ENCODE peak calls at places on chromosomes 5 and 9, in eight cellular contexts. One of them, this sample, is unnamed. For H3K9me3, the result is how much of the 10 kb centered on the place peaks cover.

GRCh38 chr5:74685979-74686631 is 1.1 kb downstream of the HEXB start:
- DNase-seq in astrocyte: peak
- DNase-seq in endothelial cell of umbilical vein: peak
- DNase-seq in AG04450: no peak
- DNase-seq in esophagus squamous epithelium: no peak
- DNase-seq in pancreas: no peak
- DNase-seq in uterus: no peak
- DNase-seq in heart left ventricle: no peak
- DNase-seq in this sample: no peak

GRCh38 chr5:173391031-173391430 is 62.8 kb upstream of the STC2 start:
- DNase-seq in astrocyte: no peak
- DNase-seq in endothelial cell of umbilical vein: no peak
- DNase-seq in AG04450: no peak
- DNase-seq in esophagus squamous epithelium: no peak
- DNase-seq in pancreas: no peak
- DNase-seq in uterus: no peak
- DNase-seq in heart left ventricle: no peak
- DNase-seq in this sample: no peak

GRCh38 chr9:108801949-108802348 is 53.8 kb downstream of the ACTL7B start:
- DNase-seq in astrocyte: no peak
- DNase-seq in endothelial cell of umbilical vein: no peak
- DNase-seq in AG04450: no peak
- DNase-seq in esophagus squamous epithelium: no peak
- DNase-seq in pancreas: no peak
- DNase-seq in uterus: no peak
- DNase-seq in heart left ventricle: no peak
- DNase-seq in this sample: no peak

GRCh38 chr9:7216004-7216821 is 458.4 kb downstream of the KDM4C start:
- DNase-seq in astrocyte: peak
- DNase-seq in endothelial cell of umbilical vein: no peak
- DNase-seq in AG04450: no peak
- DNase-seq in esophagus squamous epithelium: no peak
- DNase-seq in pancreas: no peak
- DNase-seq in uterus: no peak
- DNase-seq in heart left ventricle: no peak
- DNase-seq in this sample: no peak

GRCh38 chr9:4828776-4829175 is 36.0 kb downstream of the RCL1 start:
- DNase-seq in astrocyte: peak
- DNase-seq in endothelial cell of umbilical vein: peak
- DNase-seq in AG04450: no peak
- DNase-seq in esophagus squamous epithelium: no peak
- DNase-seq in pancreas: peak
- DNase-seq in uterus: no peak
- DNase-seq in heart left ventricle: no peak
- DNase-seq in this sample: no peak

GRCh38 chr5:59169101-59169767 is 586.4 kb downstream of the RAB3C start:
- DNase-seq in astrocyte: no peak
- DNase-seq in endothelial cell of umbilical vein: no peak
- DNase-seq in AG04450: no peak
- DNase-seq in esophagus squamous epithelium: no peak
- DNase-seq in pancreas: no peak
- DNase-seq in uterus: no peak
- DNase-seq in heart left ventricle: no peak
- DNase-seq in this sample: no peak

GRCh38 chr9:22189471-22189870 is 180.4 kb upstream of the CDKN2B start:
- DNase-seq in astrocyte: no peak
- DNase-seq in endothelial cell of umbilical vein: no peak
- DNase-seq in AG04450: no peak
- DNase-seq in esophagus squamous epithelium: no peak
- DNase-seq in pancreas: no peak
- DNase-seq in uterus: no peak
- DNase-seq in heart left ventricle: no peak
- DNase-seq in this sample: no peak

GRCh38 chr5:38641003-38641402 is 84.6 kb upstream of the LIFR start:
- DNase-seq in astrocyte: peak
- DNase-seq in endothelial cell of umbilical vein: no peak
- DNase-seq in AG04450: no peak
- DNase-seq in esophagus squamous epithelium: no peak
- DNase-seq in pancreas: no peak
- DNase-seq in uterus: no peak
- DNase-seq in heart left ventricle: no peak
- DNase-seq in this sample: no peak

GRCh38 chr9:112629890-112630485 is 87.9 kb downstream of the INIP start:
- DNase-seq in astrocyte: no peak
- DNase-seq in endothelial cell of umbilical vein: no peak
- DNase-seq in AG04450: no peak
- DNase-seq in esophagus squamous epithelium: no peak
- DNase-seq in pancreas: no peak
- DNase-seq in uterus: no peak
- DNase-seq in heart left ventricle: no peak
- DNase-seq in this sample: no peak

GRCh38 chr9:117044241-117044640 is 357.1 kb downstream of the TRIM32 start:
- DNase-seq in astrocyte: no peak
- DNase-seq in endothelial cell of umbilical vein: no peak
- DNase-seq in AG04450: no peak
- DNase-seq in esophagus squamous epithelium: no peak
- DNase-seq in pancreas: no peak
- DNase-seq in uterus: no peak
- DNase-seq in heart left ventricle: no peak
- DNase-seq in this sample: no peak

GRCh38 chr5:58127486-58128220 is 332.2 kb downstream of the PLK2 start:
- DNase-seq in astrocyte: no peak
- DNase-seq in endothelial cell of umbilical vein: peak
- DNase-seq in AG04450: no peak
- DNase-seq in esophagus squamous epithelium: no peak
- DNase-seq in pancreas: peak
- DNase-seq in uterus: no peak
- DNase-seq in heart left ventricle: no peak
- DNase-seq in this sample: peak

DNA sequence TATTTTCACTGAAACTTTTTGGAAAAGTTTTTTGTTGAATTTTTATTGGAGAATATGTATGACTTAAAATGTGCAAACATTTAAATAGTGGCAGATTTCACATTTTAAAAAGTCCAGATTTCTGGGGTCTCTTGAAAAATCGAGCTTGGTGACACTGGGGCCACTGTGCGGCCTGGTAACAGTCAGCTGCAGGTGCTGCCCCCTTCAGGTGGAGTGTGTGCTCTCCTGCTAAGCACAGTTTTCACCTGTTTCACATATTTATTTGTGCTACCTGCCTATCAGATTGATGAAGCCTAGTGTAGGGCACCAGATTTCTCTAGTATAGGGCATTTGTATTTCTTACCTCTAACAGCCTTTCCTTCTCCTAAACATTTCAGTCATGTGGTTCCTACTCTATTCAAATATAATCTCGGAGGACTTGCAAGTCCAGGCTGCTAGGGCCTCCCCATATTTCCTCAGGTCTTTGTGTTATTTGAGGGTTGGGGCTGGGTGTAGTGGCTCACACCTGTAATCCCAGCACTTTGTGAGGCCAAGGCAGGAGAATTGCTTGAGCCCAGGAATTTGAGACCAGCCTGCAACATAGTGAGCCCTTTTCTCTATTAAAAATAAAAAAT is 95.8 kb upstream of the KLF9 start:
- DNase-seq in astrocyte: no peak
- DNase-seq in endothelial cell of umbilical vein: peak
- DNase-seq in AG04450: no peak
- DNase-seq in esophagus squamous epithelium: no peak
- DNase-seq in pancreas: peak
- DNase-seq in uterus: no peak
- DNase-seq in heart left ventricle: no peak
- DNase-seq in this sample: peak
- H3K9me3 ChIP-seq in astrocyte: under half
- H3K9me3 ChIP-seq in endothelial cell of umbilical vein: under half
- H3K9me3 ChIP-seq in AG04450: under half
- H3K9me3 ChIP-seq in esophagus squamous epithelium: under half
- H3K9me3 ChIP-seq in pancreas: under half
- H3K9me3 ChIP-seq in uterus: under half
- H3K9me3 ChIP-seq in heart left ventricle: under half
- H3K9me3 ChIP-seq in this sample: under half

GRCh38 chr9:35616681-35617459 is 1.3 kb downstream of the CD72 start:
- DNase-seq in astrocyte: peak
- DNase-seq in endothelial cell of umbilical vein: peak
- DNase-seq in AG04450: no peak
- DNase-seq in esophagus squamous epithelium: no peak
- DNase-seq in pancreas: peak
- DNase-seq in uterus: peak
- DNase-seq in heart left ventricle: peak
- DNase-seq in this sample: peak
- TF ChIP-seq CTCF in astrocyte: no peak
- TF ChIP-seq CTCF in endothelial cell of umbilical vein: no peak
- TF ChIP-seq CTCF in AG04450: no peak
- TF ChIP-seq CTCF in esophagus squamous epithelium: no peak
- TF ChIP-seq CTCF in pancreas: no peak
- TF ChIP-seq CTCF in uterus: no peak
- TF ChIP-seq CTCF in heart left ventricle: no peak
- TF ChIP-seq CTCF in this sample: no peak

GRCh38 chr5:159678800-159679392 is 237.4 kb upstream of the ADRA1B start:
- DNase-seq in astrocyte: no peak
- DNase-seq in endothelial cell of umbilical vein: no peak
- DNase-seq in AG04450: no peak
- DNase-seq in esophagus squamous epithelium: no peak
- DNase-seq in pancreas: no peak
- DNase-seq in uterus: no peak
- DNase-seq in heart left ventricle: no peak
- DNase-seq in this sample: no peak
- H3K9me3 ChIP-seq in astrocyte: under half
- H3K9me3 ChIP-seq in endothelial cell of umbilical vein: under half
- H3K9me3 ChIP-seq in AG04450: under half
- H3K9me3 ChIP-seq in esophagus squamous epithelium: under half
- H3K9me3 ChIP-seq in pancreas: under half
- H3K9me3 ChIP-seq in uterus: under half
- H3K9me3 ChIP-seq in heart left ventricle: under half
- H3K9me3 ChIP-seq in this sample: under half

GRCh38 chr5:177427919-177428573 is 1.6 kb downstream of the GRK6 start:
- DNase-seq in astrocyte: no peak
- DNase-seq in endothelial cell of umbilical vein: no peak
- DNase-seq in AG04450: no peak
- DNase-seq in esophagus squamous epithelium: no peak
- DNase-seq in pancreas: no peak
- DNase-seq in uterus: no peak
- DNase-seq in heart left ventricle: no peak
- DNase-seq in this sample: peak
- TF ChIP-seq CTCF in astrocyte: no peak
- TF ChIP-seq CTCF in endothelial cell of umbilical vein: no peak
- TF ChIP-seq CTCF in AG04450: no peak
- TF ChIP-seq CTCF in esophagus squamous epithelium: no peak
- TF ChIP-seq CTCF in pancreas: no peak
- TF ChIP-seq CTCF in uterus: no peak
- TF ChIP-seq CTCF in heart left ventricle: no peak
- TF ChIP-seq CTCF in this sample: no peak

DNA sequence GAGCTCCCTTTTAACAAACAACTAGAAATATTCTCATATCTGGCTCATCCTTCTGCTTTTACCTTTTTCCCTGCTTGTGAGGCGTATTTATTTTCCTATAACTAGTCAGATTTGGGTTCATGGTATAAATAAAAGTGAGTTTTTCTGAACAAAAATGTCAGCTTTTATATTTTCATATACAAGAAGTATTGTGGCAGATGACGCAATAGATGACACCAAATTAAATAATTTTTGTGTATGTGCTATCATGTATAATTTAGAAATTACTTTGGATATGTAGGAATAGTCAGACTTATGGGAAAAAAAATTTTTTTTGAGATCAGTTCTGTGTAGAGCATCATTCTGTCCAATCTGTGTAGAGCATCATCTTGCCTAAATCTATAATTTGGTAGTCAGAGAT is 45.7 kb upstream of the SLC27A6 start:
- DNase-seq in astrocyte: no peak
- DNase-seq in endothelial cell of umbilical vein: no peak
- DNase-seq in AG04450: no peak
- DNase-seq in esophagus squamous epithelium: no peak
- DNase-seq in pancreas: no peak
- DNase-seq in uterus: no peak
- DNase-seq in heart left ventricle: no peak
- DNase-seq in this sample: no peak
- H3K9me3 ChIP-seq in astrocyte: under half
- H3K9me3 ChIP-seq in endothelial cell of umbilical vein: under half
- H3K9me3 ChIP-seq in AG04450: under half
- H3K9me3 ChIP-seq in esophagus squamous epithelium: under half
- H3K9me3 ChIP-seq in pancreas: under half
- H3K9me3 ChIP-seq in uterus: under half
- H3K9me3 ChIP-seq in heart left ventricle: under half
- H3K9me3 ChIP-seq in this sample: under half

GRCh38 chr5:55993013-55993412 is 1.8 kb downstream of the IL6ST start:
- DNase-seq in astrocyte: no peak
- DNase-seq in endothelial cell of umbilical vein: peak
- DNase-seq in AG04450: no peak
- DNase-seq in esophagus squamous epithelium: no peak
- DNase-seq in pancreas: no peak
- DNase-seq in uterus: peak
- DNase-seq in heart left ventricle: no peak
- DNase-seq in this sample: no peak

GRCh38 chr5:55993628-55994501 is 898 bp downstream of the IL6ST start:
- DNase-seq in astrocyte: no peak
- DNase-seq in endothelial cell of umbilical vein: peak
- DNase-seq in AG04450: no peak
- DNase-seq in esophagus squamous epithelium: no peak
- DNase-seq in pancreas: no peak
- DNase-seq in uterus: no peak
- DNase-seq in heart left ventricle: no peak
- DNase-seq in this sample: no peak

GRCh38 chr5:55997742-55998351 is 3.1 kb upstream of the IL6ST start:
- DNase-seq in astrocyte: peak
- DNase-seq in endothelial cell of umbilical vein: peak
- DNase-seq in AG04450: no peak
- DNase-seq in esophagus squamous epithelium: no peak
- DNase-seq in pancreas: no peak
- DNase-seq in uterus: no peak
- DNase-seq in heart left ventricle: no peak
- DNase-seq in this sample: no peak

GRCh38 chr5:55994502-55994997 is at the start of gene IL6ST:
- DNase-seq in astrocyte: peak
- DNase-seq in endothelial cell of umbilical vein: peak
- DNase-seq in AG04450: peak
- DNase-seq in esophagus squamous epithelium: no peak
- DNase-seq in pancreas: peak
- DNase-seq in uterus: no peak
- DNase-seq in heart left ventricle: no peak
- DNase-seq in this sample: no peak

DNA sequence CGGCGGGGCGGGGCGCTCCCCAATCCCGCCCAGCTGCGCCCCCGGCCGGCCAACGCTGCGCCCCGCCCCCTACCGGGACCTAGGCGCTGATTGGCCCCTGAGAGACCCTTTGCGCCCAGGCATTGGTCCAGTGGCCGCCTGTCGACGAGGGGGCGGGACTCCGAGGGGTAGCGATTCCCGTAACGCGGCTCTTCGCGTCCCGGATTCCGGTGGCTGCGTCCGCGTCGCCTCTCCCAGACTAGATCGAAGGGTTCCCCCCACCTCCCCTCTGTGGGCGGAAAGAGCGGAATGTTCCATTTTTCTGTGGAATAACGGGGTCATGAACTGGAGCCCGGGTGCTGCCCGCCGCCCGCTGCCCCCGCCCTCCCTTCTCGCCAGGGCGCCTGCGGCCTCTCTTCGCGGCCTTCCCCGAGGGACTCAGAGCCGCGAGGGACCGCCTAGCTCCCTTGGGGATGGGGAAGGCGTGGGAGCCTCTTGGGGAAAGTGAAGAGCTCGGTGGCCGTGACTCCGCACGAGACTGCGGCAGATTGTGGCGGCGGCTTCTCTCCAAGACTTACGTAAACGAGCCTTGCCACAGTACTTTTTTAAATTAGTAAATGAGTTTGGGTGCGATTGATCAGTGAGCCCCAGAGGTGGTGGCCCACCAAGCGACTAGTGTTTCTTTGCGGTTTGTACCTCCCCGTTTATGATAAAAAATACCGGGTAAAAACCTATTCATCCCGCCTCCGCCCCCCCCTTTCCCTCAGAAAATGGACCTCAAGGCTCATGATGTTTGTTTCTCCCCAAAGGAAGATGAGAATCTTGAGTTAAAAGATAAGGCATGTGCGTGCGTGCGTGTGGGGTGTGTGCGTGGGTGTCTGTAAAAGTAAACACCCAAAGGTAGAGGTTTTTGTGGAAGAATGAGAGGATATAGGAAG is 493 bp upstream of the IL6ST start:
- DNase-seq in astrocyte: peak
- DNase-seq in endothelial cell of umbilical vein: peak
- DNase-seq in AG04450: peak
- DNase-seq in esophagus squamous epithelium: peak
- DNase-seq in pancreas: peak
- DNase-seq in uterus: peak
- DNase-seq in heart left ventricle: peak
- DNase-seq in this sample: peak
- TF ChIP-seq CTCF in astrocyte: no peak
- TF ChIP-seq CTCF in endothelial cell of umbilical vein: no peak
- TF ChIP-seq CTCF in AG04450: peak
- TF ChIP-seq CTCF in esophagus squamous epithelium: no peak
- TF ChIP-seq CTCF in pancreas: peak
- TF ChIP-seq CTCF in uterus: peak
- TF ChIP-seq CTCF in heart left ventricle: peak
- TF ChIP-seq CTCF in this sample: peak

This sample was measured in ovary.